ENCODE peak calls at places on chromosomes 7 and 10, in five cellular contexts. One of them, this sample, is unnamed.
A peak's percentile ranks its signal among the peaks of the same experiment; 100 is the strongest.

GRCh38 chr10:1050145-1050544 is 1.2 kb upstream of the IDI1 start:
- DNase-seq in neural crest cell: no peak
- DNase-seq in LoVo: peak; percentile 25
- DNase-seq in mucosa of descending colon: peak; percentile 37
- DNase-seq in HS-5: no peak
- DNase-seq in this sample: no peak

GRCh38 chr7:92854501-92855238 is 18.3 kb upstream of the CDK6 start:
- DNase-seq in LoVo: no peak
- DNase-seq in HS-5: no peak
- DNase-seq in neural crest cell: no peak
- DNase-seq in mucosa of descending colon: no peak
- DNase-seq in this sample: no peak

GRCh38 chr10:129462257-129462795 is 4.7 kb upstream of the MGMT start:
- DNase-seq in LoVo: no peak
- DNase-seq in mucosa of descending colon: no peak
- DNase-seq in HS-5: no peak
- DNase-seq in neural crest cell: no peak
- DNase-seq in this sample: no peak

GRCh38 chr10:6074489-6075301 is 12.5 kb upstream of the IL2RA start:
- DNase-seq in neural crest cell: no peak
- DNase-seq in mucosa of descending colon: no peak
- DNase-seq in LoVo: no peak
- DNase-seq in HS-5: no peak
- DNase-seq in this sample: no peak

GRCh38 chr10:128859738-128860386 is 607.2 kb upstream of the MGMT start:
- DNase-seq in neural crest cell: peak; percentile 40
- DNase-seq in mucosa of descending colon: peak; percentile 86
- DNase-seq in HS-5: no peak
- DNase-seq in LoVo: peak; percentile 26
- DNase-seq in this sample: no peak

GRCh38 chr10:110996256-110996655 is 76.9 kb downstream of the SHOC2 start:
- DNase-seq in mucosa of descending colon: no peak
- DNase-seq in neural crest cell: no peak
- DNase-seq in HS-5: no peak
- DNase-seq in LoVo: no peak
- DNase-seq in this sample: no peak

GRCh38 chr10:30784896-30785605 is 155.5 kb upstream of the LYZL2 start:
- DNase-seq in mucosa of descending colon: peak; percentile 57
- DNase-seq in LoVo: no peak
- DNase-seq in HS-5: no peak
- DNase-seq in neural crest cell: peak; percentile 69
- DNase-seq in this sample: no peak

GRCh38 chr7:157693071-157693520 is 356.3 kb downstream of the DNAJB6 start:
- DNase-seq in mucosa of descending colon: no peak
- DNase-seq in LoVo: no peak
- DNase-seq in HS-5: no peak
- DNase-seq in neural crest cell: peak; percentile 65
- DNase-seq in this sample: no peak

GRCh38 chr7:25805027-25805687 is 346.8 kb upstream of the NFE2L3 start:
- DNase-seq in HS-5: peak; percentile 15
- DNase-seq in mucosa of descending colon: no peak
- DNase-seq in neural crest cell: no peak
- DNase-seq in LoVo: no peak
- DNase-seq in this sample: no peak

GRCh38 chr10:120336910-120337540 is 120.0 kb upstream of the PLPP4 start:
- DNase-seq in HS-5: no peak
- DNase-seq in mucosa of descending colon: peak; percentile 77
- DNase-seq in neural crest cell: peak; percentile 71
- DNase-seq in LoVo: peak; percentile 33
- DNase-seq in this sample: peak; percentile 28

GRCh38 chr10:84149854-84150253 is 10.5 kb downstream of the GHITM start:
- DNase-seq in HS-5: no peak
- DNase-seq in LoVo: no peak
- DNase-seq in neural crest cell: no peak
- DNase-seq in mucosa of descending colon: no peak
- DNase-seq in this sample: no peak

GRCh38 chr7:138875794-138876193 is 77.8 kb upstream of the ATP6V0A4 start:
- DNase-seq in neural crest cell: no peak
- DNase-seq in HS-5: peak; percentile 59
- DNase-seq in mucosa of descending colon: peak; percentile 19
- DNase-seq in LoVo: peak; percentile 35
- DNase-seq in this sample: peak; percentile 76

GRCh38 chr10:30036341-30036740 is 23.0 kb downstream of the JCAD start:
- DNase-seq in mucosa of descending colon: no peak
- DNase-seq in neural crest cell: no peak
- DNase-seq in LoVo: no peak
- DNase-seq in HS-5: no peak
- DNase-seq in this sample: no peak

GRCh38 chr10:72079356-72079755 is 9.0 kb downstream of the SPOCK2 start:
- DNase-seq in HS-5: no peak
- DNase-seq in mucosa of descending colon: no peak
- DNase-seq in neural crest cell: no peak
- DNase-seq in LoVo: no peak
- DNase-seq in this sample: no peak

GRCh38 chr7:150842018-150842417 is 10.3 kb upstream of the AOC1 start:
- DNase-seq in neural crest cell: no peak
- DNase-seq in mucosa of descending colon: no peak
- DNase-seq in HS-5: no peak
- DNase-seq in LoVo: no peak
- DNase-seq in this sample: no peak

GRCh38 chr7:44867073-44867990 is 18.0 kb downstream of the PURB start:
- DNase-seq in mucosa of descending colon: no peak
- DNase-seq in HS-5: peak; percentile 76
- DNase-seq in LoVo: peak; percentile 29
- DNase-seq in neural crest cell: no peak
- DNase-seq in this sample: no peak

GRCh38 chr10:48722153-48722861 is 37.6 kb downstream of the WDFY4 start:
- DNase-seq in LoVo: no peak
- DNase-seq in mucosa of descending colon: no peak
- DNase-seq in HS-5: no peak
- DNase-seq in neural crest cell: no peak
- DNase-seq in this sample: no peak

GRCh38 chr10:117375360-117376147 is at the start of gene PDZD8:
- DNase-seq in neural crest cell: peak; percentile 87
- DNase-seq in LoVo: peak; percentile 94
- DNase-seq in mucosa of descending colon: peak; percentile 97
- DNase-seq in HS-5: peak; percentile 60
- DNase-seq in this sample: peak; percentile 25

GRCh38 chr10:126634915-126635314 is 35.6 kb downstream of the C10orf90 start:
- DNase-seq in mucosa of descending colon: no peak
- DNase-seq in neural crest cell: no peak
- DNase-seq in HS-5: no peak
- DNase-seq in LoVo: peak; percentile 1
- DNase-seq in this sample: no peak

GRCh38 chr10:122495406-122496340 is 34.3 kb downstream of the HTRA1 start:
- DNase-seq in neural crest cell: no peak
- DNase-seq in mucosa of descending colon: no peak
- DNase-seq in HS-5: no peak
- DNase-seq in LoVo: no peak
- DNase-seq in this sample: no peak

GRCh38 chr10:10605551-10606081 is 412.1 kb upstream of the CELF2 start:
- DNase-seq in LoVo: no peak
- DNase-seq in mucosa of descending colon: peak; percentile 25
- DNase-seq in neural crest cell: no peak
- DNase-seq in HS-5: peak; percentile 69
- DNase-seq in this sample: no peak

GRCh38 chr7:21429021-21429420 is 1.1 kb downstream of the SP4 start:
- DNase-seq in LoVo: no peak
- DNase-seq in mucosa of descending colon: no peak
- DNase-seq in HS-5: no peak
- DNase-seq in neural crest cell: no peak
- DNase-seq in this sample: no peak

GRCh38 chr10:99905971-99906370 is 103.8 kb downstream of the DNMBP start:
- DNase-seq in HS-5: no peak
- DNase-seq in mucosa of descending colon: no peak
- DNase-seq in neural crest cell: no peak
- DNase-seq in LoVo: no peak
- DNase-seq in this sample: no peak

GRCh38 chr10:48623607-48624132 is 18.8 kb upstream of the ARHGAP22 start:
- DNase-seq in LoVo: no peak
- DNase-seq in mucosa of descending colon: no peak
- DNase-seq in neural crest cell: no peak
- DNase-seq in HS-5: no peak
- DNase-seq in this sample: no peak

GRCh38 chr7:125122225-125122624 is 192.6 kb upstream of the POT1 start:
- DNase-seq in LoVo: no peak
- DNase-seq in neural crest cell: no peak
- DNase-seq in mucosa of descending colon: peak; percentile 5
- DNase-seq in HS-5: no peak
- DNase-seq in this sample: no peak

GRCh38 chr10:126290232-126290631 is 98.0 kb downstream of the ADAM12 start:
- DNase-seq in mucosa of descending colon: no peak
- DNase-seq in HS-5: no peak
- DNase-seq in LoVo: no peak
- DNase-seq in neural crest cell: no peak
- DNase-seq in this sample: no peak

GRCh38 chr7:40763319-40764287 is 628.8 kb downstream of the SUGCT start:
- DNase-seq in LoVo: peak; percentile 46
- DNase-seq in HS-5: no peak
- DNase-seq in neural crest cell: no peak
- DNase-seq in mucosa of descending colon: no peak
- DNase-seq in this sample: no peak